ENCODE peak calls at places on chromosome 6, in five cellular contexts. Q, I, X, B and W are unnamed samples.

GRCh38 chr6:6195080-6195479 is 125.4 kb downstream of the F13A1 start:
- DNase-seq in I (no peak), Q (no peak), B (no peak), X (no peak), W (no peak)

GRCh38 chr6:96235927-96236326 is 220.2 kb downstream of the FUT9 start:
- DNase-seq in I (no peak), B (no peak), X (peak), Q (peak), W (no peak)

GRCh38 chr6:96032646-96033045 is 16.9 kb downstream of the FUT9 start:
- DNase-seq in Q (no peak), X (no peak), B (no peak), I (no peak), W (no peak)

GRCh38 chr6:56954389-56955170 is at the start of gene BEND6:
- DNase-seq in I (peak), X (peak), Q (peak), B (peak), W (no peak)

GRCh38 chr6:41939091-41939847 is 2.3 kb downstream of the CCND3 start:
- DNase-seq in I (peak), Q (peak), X (peak), B (peak), W (no peak)

GRCh38 chr6:89244237-89244985 is 27.3 kb upstream of the GABRR1 start:
- DNase-seq in B (no peak), X (no peak), I (no peak), Q (no peak), W (no peak)

GRCh38 chr6:165766026-165766425 is 103.0 kb upstream of the PDE10A start:
- DNase-seq in I (no peak), Q (no peak), B (no peak), X (no peak), W (no peak)

GRCh38 chr6:40112350-40112749 is 178.1 kb upstream of the MOCS1 start:
- DNase-seq in I (peak), Q (no peak), B (peak), X (no peak), W (no peak)

GRCh38 chr6:166950443-166950821 is 5.9 kb downstream of the RNASET2 start:
- DNase-seq in B (no peak), X (no peak), Q (no peak), I (no peak), W (no peak)

GRCh38 chr6:7681449-7681848 is 44.5 kb upstream of the BMP6 start:
- DNase-seq in X (no peak), B (no peak), I (no peak), Q (no peak), W (no peak)

GRCh38 chr6:6713660-6714446 is 125.3 kb downstream of the LY86 start:
- DNase-seq in X (peak), B (no peak), I (no peak), Q (peak), W (no peak)

GRCh38 chr6:52013035-52013434 is 74.4 kb downstream of the PKHD1 start:
- DNase-seq in I (no peak), Q (peak), B (no peak), X (no peak), W (no peak)

GRCh38 chr6:44010411-44011349 is 116.6 kb downstream of the MRPL14 start:
- DNase-seq in I (no peak), Q (peak), X (peak), B (no peak), W (no peak)

GRCh38 chr6:137033828-137034227 is 10.9 kb downstream of the IL20RA start:
- DNase-seq in I (no peak), X (peak), Q (peak), B (no peak), W (no peak)

GRCh38 chr6:149846321-149846720 is 17.8 kb downstream of the LRP11 start:
- DNase-seq in X (peak), I (peak), Q (peak), B (no peak), W (no peak)

GRCh38 chr6:7919871-7920270 is 9.3 kb upstream of the TXNDC5 start:
- DNase-seq in B (peak), X (peak), Q (peak), I (peak), W (peak)

GRCh38 chr6:128370072-128370471 is 150.3 kb downstream of the PTPRK start:
- DNase-seq in Q (peak), X (peak), B (no peak), I (no peak), W (peak)

GRCh38 chr6:69061066-69061465 is 426.0 kb downstream of the ADGRB3 start:
- DNase-seq in I (no peak), B (no peak), Q (no peak), X (no peak), W (no peak)

GRCh38 chr6:2659882-2660281 is 90.8 kb downstream of the MYLK4 start:
- DNase-seq in Q (peak), X (peak), B (no peak), I (no peak), W (peak)

GRCh38 chr6:31534011-31534410 is 5.2 kb downstream of the MCCD1 start:
- DNase-seq in B (no peak), X (no peak), I (no peak), Q (no peak), W (no peak)

DNA sequence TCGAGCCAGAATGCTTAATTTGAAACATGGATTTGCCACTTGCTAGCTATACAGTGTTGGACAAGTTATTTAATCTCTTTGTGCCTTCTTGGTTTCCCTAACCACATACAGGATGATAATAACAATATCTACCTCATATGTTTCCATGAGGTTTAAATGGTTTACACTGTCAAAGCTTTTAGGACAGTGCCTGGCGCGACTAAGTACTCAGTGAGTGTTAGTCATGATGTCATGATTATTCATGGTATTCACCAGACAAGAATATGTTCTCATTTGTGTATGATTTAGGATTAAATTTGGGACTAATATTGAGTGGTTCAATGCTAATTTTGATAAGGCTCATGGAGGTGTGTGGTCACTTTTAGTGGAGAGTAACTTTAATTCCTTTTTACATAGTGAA is 167.4 kb downstream of the EYA4 start:
- DNase-seq in X (peak), Q (no peak), B (no peak), I (no peak), W (no peak)
- TF ChIP-seq EZH2 in X (no peak), Q (no peak), B (no peak), I (no peak), W (no peak)

GRCh38 chr6:73636048-73636447 is 17.7 kb downstream of the SLC17A5 start:
- DNase-seq in I (no peak), X (no peak), Q (no peak), B (no peak), W (no peak)
- H3K27ac ChIP-seq in I (no peak), X (no peak), Q (no peak), B (no peak), W (no peak)

DNA sequence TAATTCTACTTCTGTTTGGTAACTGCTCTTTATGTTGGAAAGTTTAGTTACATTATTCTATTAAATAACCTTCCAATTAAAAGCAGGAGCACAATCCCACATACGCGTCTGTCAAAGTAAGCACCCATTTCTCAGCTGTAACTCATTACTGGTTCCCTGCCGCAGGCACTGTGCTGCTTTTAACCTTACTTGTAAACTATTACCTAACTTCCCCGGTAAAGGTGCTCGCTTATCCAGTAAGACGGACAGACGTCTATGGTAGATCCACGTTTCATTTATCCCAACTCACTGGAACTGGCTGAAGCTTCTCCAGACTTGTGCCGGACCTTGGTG is 522 bp upstream of the ENPP4 start:
- DNase-seq in X (no peak), I (no peak), Q (no peak), B (no peak), W (no peak)
- H2AFZ ChIP-seq in X (peak), I (no peak), Q (peak), B (peak), W (no peak)

DNA sequence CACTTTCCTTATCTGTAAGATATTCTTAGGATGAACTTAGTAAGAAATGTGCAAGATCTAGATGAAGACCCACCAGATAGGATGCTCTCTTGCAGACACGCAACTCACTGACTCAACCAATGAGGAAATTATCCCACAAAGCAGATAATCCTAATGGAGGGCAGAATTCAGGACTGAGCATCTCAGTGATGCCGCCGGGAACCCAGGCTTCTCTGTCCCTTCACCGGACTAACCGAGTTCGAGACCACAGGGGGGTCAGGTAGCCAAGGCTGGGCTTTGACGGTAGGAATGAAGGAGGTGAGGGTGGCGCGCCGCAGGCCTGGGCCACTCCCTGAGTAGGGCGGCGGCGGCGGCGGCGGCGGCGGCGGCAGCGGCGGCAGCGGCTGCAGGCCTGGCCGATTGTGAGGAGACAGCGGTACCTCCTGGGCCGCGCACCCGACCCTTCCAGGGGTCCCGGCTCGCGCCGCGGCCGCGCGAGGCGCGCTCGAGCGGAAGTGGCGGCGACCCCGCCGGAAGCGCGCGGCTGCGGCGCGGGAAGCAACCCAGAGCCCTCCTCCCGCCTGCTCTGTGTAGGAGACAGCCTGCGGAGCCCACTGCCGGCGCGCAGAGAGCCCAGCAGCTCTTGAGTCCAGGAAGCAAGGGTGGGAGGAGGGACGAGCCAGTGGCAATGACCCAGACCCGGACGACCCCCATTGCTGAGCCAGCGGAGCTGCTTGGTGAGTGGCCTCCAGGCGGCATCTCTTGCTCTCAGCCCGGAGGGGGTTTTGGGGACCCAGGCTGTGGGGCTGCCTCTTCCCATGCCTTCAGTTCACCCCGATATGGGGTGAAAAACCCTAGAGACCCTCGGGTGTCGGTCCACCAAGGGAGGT is at the start of gene KHDC1:
- DNase-seq in B (peak), I (peak), Q (peak), X (peak), W (peak)
- TF ChIP-seq EZH2 in B (no peak), I (no peak), Q (no peak), X (no peak), W (no peak)

DNA sequence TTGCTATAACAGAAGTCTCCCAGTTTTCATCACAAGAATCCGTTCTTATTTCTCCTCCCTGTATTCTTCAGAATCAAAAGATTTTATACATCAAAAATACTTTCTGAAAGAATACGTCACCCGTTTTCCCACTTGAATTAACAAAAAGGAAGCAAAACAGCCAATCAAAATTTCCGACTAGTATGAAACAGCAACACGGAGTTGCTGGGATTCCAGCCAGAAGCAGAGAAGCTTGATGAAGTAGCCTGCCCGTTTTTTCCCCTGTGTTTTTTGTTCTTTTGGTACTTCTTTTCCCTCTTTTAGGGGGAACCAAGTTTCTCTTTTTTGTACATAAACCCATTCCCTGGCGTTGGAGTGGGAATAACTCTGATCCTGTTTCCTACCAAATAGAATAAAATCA is 14.6 kb downstream of the TXLNB start:
- DNase-seq in I (no peak), Q (no peak), B (no peak), X (peak), W (no peak)
- H3K27ac ChIP-seq in I (no peak), Q (no peak), B (no peak), X (no peak), W (no peak)

GRCh38 chr6:152723398-152723797 is 25.7 kb downstream of the MYCT1 start:
- DNase-seq in X (peak), Q (no peak), I (no peak), B (no peak), W (no peak)
- H2AFZ ChIP-seq in X (no peak), Q (no peak), I (no peak), B (no peak), W (no peak)

DNA sequence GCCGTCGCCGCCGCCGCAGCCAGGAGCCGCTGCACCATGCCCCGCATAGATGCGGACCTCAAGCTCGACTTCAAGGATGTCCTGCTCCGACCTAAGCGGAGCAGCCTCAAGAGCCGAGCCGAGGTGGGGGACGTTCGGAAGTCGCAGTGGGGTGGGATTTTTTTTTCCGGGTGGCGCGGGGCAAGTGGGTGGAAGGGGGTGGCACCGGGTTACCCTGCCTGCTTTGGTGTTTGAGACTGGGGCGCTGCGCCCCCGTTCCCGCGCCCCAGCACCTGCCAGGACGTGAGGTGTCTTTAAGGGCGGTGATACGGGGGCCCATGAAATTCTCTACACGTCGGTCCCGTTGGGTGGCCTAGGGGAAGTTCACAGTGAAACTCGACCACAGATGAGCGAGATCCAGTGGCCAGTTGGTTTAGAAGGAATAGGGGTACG is 287 bp downstream of the GMPR start:
- DNase-seq in B (no peak), I (peak), X (no peak), Q (no peak), W (no peak)
- TF ChIP-seq EZH2 in B (no peak), I (no peak), X (no peak), Q (no peak), W (no peak)

GRCh38 chr6:143877584-143878271 is 13.5 kb downstream of the ZC2HC1B start:
- DNase-seq in X (no peak), B (no peak), I (no peak), Q (peak), W (no peak)
- H3K27ac ChIP-seq in X (no peak), B (no peak), I (no peak), Q (peak), W (no peak)

GRCh38 chr6:25050356-25050755 is 114.6 kb upstream of the RIPOR2 start:
- DNase-seq in I (no peak), B (peak), Q (no peak), X (peak), W (no peak)
- H2AFZ ChIP-seq in I (peak), B (no peak), Q (no peak), X (no peak), W (no peak)

GRCh38 chr6:131393433-131393832 is 179.6 kb upstream of the ARG1 start:
- DNase-seq in I (no peak), Q (no peak), X (no peak), B (no peak), W (no peak)

GRCh38 chr6:131400054-131400781 is 172.8 kb upstream of the ARG1 start:
- DNase-seq in B (no peak), I (peak), X (peak), Q (peak), W (peak)

GRCh38 chr6:131390322-131390721 is 182.7 kb upstream of the ARG1 start:
- DNase-seq in B (no peak), I (no peak), Q (no peak), X (no peak), W (no peak)

GRCh38 chr6:131398176-131398575 is 174.8 kb upstream of the ARG1 start:
- DNase-seq in X (peak), I (no peak), Q (no peak), B (no peak), W (no peak)

GRCh38 chr6:131394768-131395432 is 178.1 kb upstream of the ARG1 start:
- DNase-seq in X (no peak), B (no peak), Q (no peak), I (no peak), W (no peak)
- TF ChIP-seq EZH2 in X (no peak), B (no peak), Q (no peak), I (no peak), W (no peak)